ENCODE peak calls at places on chromosome 20, in seven cellular contexts. One of them, this sample, is unnamed.

GRCh38 chr20:49575551-49576060 is 7.7 kb upstream of the PTGIS start:
- DNase-seq in H1: no peak
- DNase-seq in HCT116: no peak
- DNase-seq in K562: no peak
- DNase-seq in SK-N-SH: no peak
- DNase-seq in HepG2: no peak
- DNase-seq in GM12878: no peak
- DNase-seq in this sample: no peak

GRCh38 chr20:46362931-46363872 is 43.2 kb downstream of the ELMO2 start:
- DNase-seq in H1: no peak
- DNase-seq in HCT116: no peak
- DNase-seq in K562: no peak
- DNase-seq in SK-N-SH: no peak
- DNase-seq in HepG2: no peak
- DNase-seq in GM12878: peak; percentile 25
- DNase-seq in this sample: no peak

GRCh38 chr20:48983423-48984400 is 62.2 kb downstream of the ARFGEF2 start:
- DNase-seq in H1: no peak
- DNase-seq in HCT116: no peak
- DNase-seq in K562: no peak
- DNase-seq in SK-N-SH: peak; percentile 76
- DNase-seq in HepG2: no peak
- DNase-seq in GM12878: no peak
- DNase-seq in this sample: no peak

GRCh38 chr20:41398408-41398807 is 31.8 kb upstream of the EMILIN3 start:
- DNase-seq in H1: no peak
- DNase-seq in HCT116: no peak
- DNase-seq in K562: no peak
- DNase-seq in SK-N-SH: no peak
- DNase-seq in HepG2: no peak
- DNase-seq in GM12878: no peak
- DNase-seq in this sample: no peak

GRCh38 chr20:47451602-47451904 is 50.1 kb upstream of the NCOA3 start:
- DNase-seq in H1: no peak
- DNase-seq in HCT116: no peak
- DNase-seq in K562: no peak
- DNase-seq in SK-N-SH: no peak
- DNase-seq in HepG2: no peak
- DNase-seq in GM12878: no peak
- DNase-seq in this sample: no peak

GRCh38 chr20:50303573-50304500 is 113.2 kb downstream of the CEBPB start:
- DNase-seq in H1: no peak
- DNase-seq in HCT116: no peak
- DNase-seq in K562: peak; percentile 57
- DNase-seq in SK-N-SH: peak; percentile 76
- DNase-seq in HepG2: peak; percentile 89
- DNase-seq in GM12878: no peak
- DNase-seq in this sample: no peak

GRCh38 chr20:58420798-58421496 is 31.9 kb downstream of the VAPB start:
- DNase-seq in H1: no peak
- DNase-seq in HCT116: peak; percentile 3
- DNase-seq in K562: peak; percentile 18
- DNase-seq in SK-N-SH: no peak
- DNase-seq in HepG2: no peak
- DNase-seq in GM12878: no peak
- DNase-seq in this sample: no peak

GRCh38 chr20:35251613-35251940 is 25.1 kb downstream of the MMP24 start:
- DNase-seq in H1: no peak
- DNase-seq in HCT116: no peak
- DNase-seq in K562: no peak
- DNase-seq in SK-N-SH: no peak
- DNase-seq in HepG2: no peak
- DNase-seq in GM12878: no peak
- DNase-seq in this sample: no peak

GRCh38 chr20:39674842-39675241 is 712.7 kb downstream of the DHX35 start:
- DNase-seq in H1: no peak
- DNase-seq in HCT116: no peak
- DNase-seq in K562: no peak
- DNase-seq in SK-N-SH: no peak
- DNase-seq in HepG2: no peak
- DNase-seq in GM12878: no peak
- DNase-seq in this sample: no peak

GRCh38 chr20:14544688-14545087 is 207.3 kb upstream of the FLRT3 start:
- DNase-seq in H1: no peak
- DNase-seq in HCT116: no peak
- DNase-seq in K562: no peak
- DNase-seq in SK-N-SH: no peak
- DNase-seq in HepG2: no peak
- DNase-seq in GM12878: no peak
- DNase-seq in this sample: no peak

GRCh38 chr20:61127311-61128044 is 124.6 kb upstream of the CDH4 start:
- DNase-seq in H1: no peak
- DNase-seq in HCT116: no peak
- DNase-seq in K562: no peak
- DNase-seq in SK-N-SH: no peak
- DNase-seq in HepG2: no peak
- DNase-seq in GM12878: no peak
- DNase-seq in this sample: no peak

GRCh38 chr20:17314262-17314661 is 87.4 kb downstream of the PCSK2 start:
- DNase-seq in H1: no peak
- DNase-seq in HCT116: no peak
- DNase-seq in K562: no peak
- DNase-seq in SK-N-SH: no peak
- DNase-seq in HepG2: no peak
- DNase-seq in GM12878: no peak
- DNase-seq in this sample: no peak

GRCh38 chr20:19433371-19434316 is 221.2 kb downstream of the SLC24A3 start:
- DNase-seq in H1: no peak
- DNase-seq in HCT116: no peak
- DNase-seq in K562: no peak
- DNase-seq in SK-N-SH: no peak
- DNase-seq in HepG2: no peak
- DNase-seq in GM12878: no peak
- DNase-seq in this sample: no peak

GRCh38 chr20:51579137-51579536 is 36.6 kb upstream of the NFATC2 start:
- DNase-seq in H1: no peak
- DNase-seq in HCT116: no peak
- DNase-seq in K562: no peak
- DNase-seq in SK-N-SH: no peak
- DNase-seq in HepG2: no peak
- DNase-seq in GM12878: no peak
- DNase-seq in this sample: no peak

GRCh38 chr20:57440678-57441509 is 49.7 kb downstream of the RBM38 start:
- DNase-seq in H1: no peak
- DNase-seq in HCT116: no peak
- DNase-seq in K562: no peak
- DNase-seq in SK-N-SH: peak; percentile 88
- DNase-seq in HepG2: no peak
- DNase-seq in GM12878: no peak
- DNase-seq in this sample: peak; percentile 75

GRCh38 chr20:41413169-41413568 is 46.6 kb upstream of the EMILIN3 start:
- DNase-seq in H1: no peak
- DNase-seq in HCT116: no peak
- DNase-seq in K562: no peak
- DNase-seq in SK-N-SH: no peak
- DNase-seq in HepG2: no peak
- DNase-seq in GM12878: no peak
- DNase-seq in this sample: no peak

GRCh38 chr20:38127011-38127621 is 38.0 kb downstream of the TGM2 start:
- DNase-seq in H1: no peak
- DNase-seq in HCT116: peak; percentile 26
- DNase-seq in K562: peak; percentile 45
- DNase-seq in SK-N-SH: no peak
- DNase-seq in HepG2: no peak
- DNase-seq in GM12878: no peak
- DNase-seq in this sample: no peak

GRCh38 chr20:57808266-57808866 is 98.6 kb upstream of the PMEPA1 start:
- DNase-seq in H1: no peak
- DNase-seq in HCT116: no peak
- DNase-seq in K562: no peak
- DNase-seq in SK-N-SH: no peak
- DNase-seq in HepG2: no peak
- DNase-seq in GM12878: no peak
- DNase-seq in this sample: no peak

GRCh38 chr20:50425076-50425475 is 85.1 kb upstream of the PTPN1 start:
- DNase-seq in H1: no peak
- DNase-seq in HCT116: peak; percentile 42
- DNase-seq in K562: peak; percentile 79
- DNase-seq in SK-N-SH: peak; percentile 42
- DNase-seq in HepG2: peak; percentile 61
- DNase-seq in GM12878: no peak
- DNase-seq in this sample: no peak

GRCh38 chr20:9912858-9913434 is 74.1 kb upstream of the PAK5 start:
- DNase-seq in H1: no peak
- DNase-seq in HCT116: peak; percentile 40
- DNase-seq in K562: peak; percentile 17
- DNase-seq in SK-N-SH: peak; percentile 50
- DNase-seq in HepG2: peak; percentile 59
- DNase-seq in GM12878: no peak
- DNase-seq in this sample: peak; percentile 53

GRCh38 chr20:8568068-8568467 is 436.0 kb downstream of the PLCB1 start:
- DNase-seq in H1: no peak
- DNase-seq in HCT116: no peak
- DNase-seq in K562: no peak
- DNase-seq in SK-N-SH: no peak
- DNase-seq in HepG2: peak; percentile 36
- DNase-seq in GM12878: no peak
- DNase-seq in this sample: no peak

GRCh38 chr20:38353298-38353697 is 7.0 kb downstream of the LBP start:
- DNase-seq in H1: no peak
- DNase-seq in HCT116: no peak
- DNase-seq in K562: no peak
- DNase-seq in SK-N-SH: no peak
- DNase-seq in HepG2: no peak
- DNase-seq in GM12878: no peak
- DNase-seq in this sample: no peak

GRCh38 chr20:49980140-49981008 is 2.4 kb upstream of the SNAI1 start:
- DNase-seq in H1: no peak
- DNase-seq in HCT116: no peak
- DNase-seq in K562: no peak
- DNase-seq in SK-N-SH: no peak
- DNase-seq in HepG2: no peak
- DNase-seq in GM12878: no peak
- DNase-seq in this sample: no peak

GRCh38 chr20:29326376-29327070 is 1930.9 kb upstream of the DEFB115 start:
- DNase-seq in H1: no peak
- DNase-seq in HCT116: no peak
- DNase-seq in K562: no peak
- DNase-seq in SK-N-SH: no peak
- DNase-seq in HepG2: no peak
- DNase-seq in GM12878: no peak
- DNase-seq in this sample: no peak

GRCh38 chr20:62367136-62367482 is at the start of gene LAMA5:
- DNase-seq in H1: no peak
- DNase-seq in HCT116: no peak
- DNase-seq in K562: peak; percentile 86
- DNase-seq in SK-N-SH: peak; percentile 94
- DNase-seq in HepG2: peak; percentile 55
- DNase-seq in GM12878: no peak
- DNase-seq in this sample: peak; percentile 86

GRCh38 chr20:32485126-32485769 is 99.9 kb downstream of the NOL4L start:
- DNase-seq in H1: no peak
- DNase-seq in HCT116: peak; percentile 34
- DNase-seq in K562: peak; percentile 63
- DNase-seq in SK-N-SH: peak; percentile 61
- DNase-seq in HepG2: peak; percentile 87
- DNase-seq in GM12878: peak; percentile 30
- DNase-seq in this sample: peak; percentile 77
- TF ChIP-seq JUND in H1: no peak
- TF ChIP-seq JUND in HCT116: no peak
- TF ChIP-seq JUND in K562: peak; percentile 24
- TF ChIP-seq JUND in SK-N-SH: no peak
- TF ChIP-seq JUND in HepG2: peak; percentile 15
- TF ChIP-seq JUND in GM12878: peak; percentile 0
- TF ChIP-seq JUND in this sample: no peak

GRCh38 chr20:54643761-54644160 is 168.4 kb downstream of the DOK5 start:
- DNase-seq in H1: no peak
- DNase-seq in HCT116: no peak
- DNase-seq in K562: no peak
- DNase-seq in SK-N-SH: no peak
- DNase-seq in HepG2: no peak
- DNase-seq in GM12878: no peak
- DNase-seq in this sample: no peak
- TF ChIP-seq JUND in H1: no peak
- TF ChIP-seq JUND in HCT116: no peak
- TF ChIP-seq JUND in K562: no peak
- TF ChIP-seq JUND in SK-N-SH: peak; percentile 56
- TF ChIP-seq JUND in HepG2: no peak
- TF ChIP-seq JUND in GM12878: no peak
- TF ChIP-seq JUND in this sample: no peak

DNA sequence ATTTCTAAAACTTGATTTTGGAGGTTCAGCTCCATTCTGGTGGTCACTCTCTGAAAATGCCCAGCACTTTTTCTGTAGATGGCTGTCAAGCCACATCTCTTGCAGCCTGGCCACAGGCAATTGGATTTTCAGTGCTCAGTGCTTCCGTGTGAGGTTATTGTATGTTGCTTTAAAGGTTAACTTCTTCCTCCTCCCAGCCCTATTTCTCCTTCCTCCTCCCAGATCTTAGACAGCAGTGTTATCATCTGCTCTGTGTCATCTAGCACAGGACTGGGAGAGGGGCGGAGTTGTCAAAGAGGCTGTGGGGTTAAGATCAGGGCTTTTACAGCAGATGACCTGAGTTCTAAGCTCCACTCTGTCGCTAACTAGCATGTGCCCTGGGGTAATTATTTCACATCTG is 129.0 kb downstream of the PHACTR3 start:
- DNase-seq in H1: no peak
- DNase-seq in HCT116: no peak
- DNase-seq in K562: no peak
- DNase-seq in SK-N-SH: no peak
- DNase-seq in HepG2: no peak
- DNase-seq in GM12878: no peak
- DNase-seq in this sample: no peak
- TF ChIP-seq JUND in H1: no peak
- TF ChIP-seq JUND in HCT116: no peak
- TF ChIP-seq JUND in K562: no peak
- TF ChIP-seq JUND in SK-N-SH: no peak
- TF ChIP-seq JUND in HepG2: no peak
- TF ChIP-seq JUND in GM12878: no peak
- TF ChIP-seq JUND in this sample: no peak

DNA sequence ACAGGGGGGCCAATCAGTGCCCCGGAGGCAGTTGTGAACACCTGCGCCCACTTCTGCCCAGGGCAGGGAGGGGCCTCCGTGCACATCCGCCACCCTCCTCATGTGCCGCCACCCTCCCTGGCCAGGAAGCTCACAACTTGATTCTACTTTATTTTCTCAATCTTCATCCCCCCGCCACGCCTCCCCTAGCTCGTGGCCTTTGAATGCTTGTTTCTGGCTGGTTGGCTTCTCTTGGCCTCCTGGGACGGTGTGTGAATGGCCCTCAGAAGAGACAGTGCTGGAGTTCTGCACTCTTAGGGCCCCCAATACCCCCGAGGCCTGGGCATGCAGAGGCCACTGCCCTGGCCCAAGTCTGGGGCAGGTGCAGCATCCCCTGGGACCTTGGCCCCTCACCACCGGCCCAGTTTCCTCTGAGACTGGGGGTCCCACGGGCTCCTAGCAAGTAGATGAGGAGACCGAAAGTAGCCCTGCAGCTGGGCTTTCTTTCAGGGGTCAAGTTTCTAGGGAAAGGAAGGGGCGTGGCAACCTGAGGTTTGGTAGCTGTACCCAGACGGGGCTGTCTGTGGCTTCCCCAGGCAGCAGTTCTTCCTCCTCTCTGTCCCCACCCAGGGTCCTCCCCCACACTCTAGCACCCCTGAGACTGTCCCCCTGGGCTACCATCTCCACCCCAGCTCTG is 1.3 kb downstream of the RGS19 start:
- DNase-seq in H1: no peak
- DNase-seq in HCT116: no peak
- DNase-seq in K562: no peak
- DNase-seq in SK-N-SH: no peak
- DNase-seq in HepG2: no peak
- DNase-seq in GM12878: no peak
- DNase-seq in this sample: no peak
- TF ChIP-seq JUND in H1: no peak
- TF ChIP-seq JUND in HCT116: no peak
- TF ChIP-seq JUND in K562: no peak
- TF ChIP-seq JUND in SK-N-SH: no peak
- TF ChIP-seq JUND in HepG2: no peak
- TF ChIP-seq JUND in GM12878: no peak
- TF ChIP-seq JUND in this sample: no peak

This sample was measured in T47D.